ENCODE peak calls at places on chromosomes 2 and 18, in five cellular contexts. J is HFFc6; U is CD8-positive, alpha-beta T cell; P is suprapubic skin; A is mammary epithelial cell. Q is an unnamed sample.

GRCh38 chr2:120637847-120638246 is 97.8 kb upstream of the GLI2 start:
- DNase-seq in J (no peak), U (no peak), P (no peak), A (no peak), Q (no peak)

GRCh38 chr18:23650963-23651927 is 11.5 kb downstream of the ANKRD29 start:
- DNase-seq in J (peak), U (no peak), P (no peak), A (peak), Q (no peak)

GRCh38 chr2:222272446-222273035 is 26.3 kb downstream of the PAX3 start:
- DNase-seq in J (no peak), U (no peak), P (no peak), A (no peak), Q (no peak)

GRCh38 chr18:46104128-46104911 is at the start of gene HAUS1:
- DNase-seq in J (peak), U (peak), P (peak), A (peak), Q (peak)

GRCh38 chr2:38147333-38148121 is 71.6 kb upstream of the CYP1B1 start:
- DNase-seq in J (peak), U (no peak), P (no peak), A (peak), Q (no peak)

GRCh38 chr2:46850742-46851141 is 64.9 kb downstream of the MCFD2 start:
- DNase-seq in J (peak), U (no peak), P (no peak), A (peak), Q (no peak)

GRCh38 chr2:16717477-16717876 is 51.8 kb upstream of the CYRIA start:
- DNase-seq in J (no peak), U (no peak), P (no peak), A (no peak), Q (no peak)

GRCh38 chr18:68861365-68861764 is 63.5 kb downstream of the CCDC102B start:
- DNase-seq in J (no peak), U (no peak), P (no peak), A (no peak), Q (no peak)

GRCh38 chr2:233976690-233977294 is 59.6 kb downstream of the TRPM8 start:
- DNase-seq in J (peak), U (no peak), P (no peak), A (peak), Q (no peak)

GRCh38 chr18:32974421-32975165 is 201.8 kb upstream of the KLHL14 start:
- DNase-seq in J (no peak), U (no peak), P (no peak), A (no peak), Q (no peak)

GRCh38 chr2:237326250-237327171 is 87.5 kb downstream of the COL6A3 start:
- DNase-seq in J (no peak), U (no peak), P (no peak), A (no peak), Q (no peak)

GRCh38 chr2:235939471-235939870 is 228.7 kb downstream of the GBX2 start:
- DNase-seq in J (no peak), U (no peak), P (no peak), A (no peak), Q (no peak)

GRCh38 chr2:30871980-30872789 is 64.9 kb upstream of the CAPN13 start:
- DNase-seq in J (no peak), U (no peak), P (no peak), A (peak), Q (no peak)

GRCh38 chr2:7154666-7155065 is 237.5 kb downstream of the RNF144A start:
- DNase-seq in J (no peak), U (no peak), P (no peak), A (no peak), Q (no peak)

GRCh38 chr18:77095356-77096030 is 37.1 kb downstream of the MBP start:
- DNase-seq in J (no peak), U (no peak), P (no peak), A (no peak), Q (no peak)

GRCh38 chr2:168189835-168190426 is 57.5 kb downstream of the STK39 start:
- DNase-seq in J (peak), U (no peak), P (no peak), A (peak), Q (no peak)

GRCh38 chr2:220779918-220780317 is 792.2 kb downstream of the EPHA4 start:
- DNase-seq in J (peak), U (no peak), P (no peak), A (peak), Q (no peak)

GRCh38 chr2:86337235-86338099 is at the start of gene REEP1:
- DNase-seq in J (no peak), U (no peak), P (no peak), A (peak), Q (peak)

GRCh38 chr2:58127111-58127510 is 80.5 kb downstream of the VRK2 start:
- DNase-seq in J (no peak), U (no peak), P (no peak), A (no peak), Q (no peak)

GRCh38 chr18:11121426-11121825 is 27.9 kb downstream of the PIEZO2 start:
- DNase-seq in J (no peak), U (no peak), P (no peak), A (no peak), Q (no peak)

GRCh38 chr18:74392323-74392722 is 64.8 kb downstream of the DIPK1C start:
- DNase-seq in J (no peak), U (no peak), P (no peak), A (no peak), Q (no peak)

GRCh38 chr2:5482929-5483331 is 209.3 kb upstream of the SOX11 start:
- DNase-seq in J (no peak), U (no peak), P (no peak), A (no peak), Q (no peak)

GRCh38 chr2:54430649-54431048 is 25.5 kb upstream of the SPTBN1 start:
- DNase-seq in J (no peak), U (no peak), P (no peak), A (no peak), Q (no peak)

GRCh38 chr18:59455728-59456276 is 96.7 kb upstream of the LMAN1 start:
- DNase-seq in J (no peak), U (no peak), P (no peak), A (no peak), Q (no peak)

GRCh38 chr18:59451073-59451472 is 92.0 kb upstream of the LMAN1 start:
- DNase-seq in J (no peak), U (no peak), P (no peak), A (no peak), Q (no peak)

GRCh38 chr18:59451963-59452362 is 92.9 kb upstream of the LMAN1 start:
- DNase-seq in J (no peak), U (no peak), P (no peak), A (no peak), Q (no peak)

GRCh38 chr18:59454909-59455727 is 96.1 kb upstream of the LMAN1 start:
- DNase-seq in J (no peak), U (no peak), P (no peak), A (no peak), Q (no peak)

GRCh38 chr18:59453468-59453961 is 94.5 kb upstream of the LMAN1 start:
- DNase-seq in J (no peak), U (no peak), P (no peak), A (no peak), Q (no peak)
- TF ChIP-seq CTCF in J (no peak), U (no peak), P (no peak), A (no peak), Q (no peak)

DNA sequence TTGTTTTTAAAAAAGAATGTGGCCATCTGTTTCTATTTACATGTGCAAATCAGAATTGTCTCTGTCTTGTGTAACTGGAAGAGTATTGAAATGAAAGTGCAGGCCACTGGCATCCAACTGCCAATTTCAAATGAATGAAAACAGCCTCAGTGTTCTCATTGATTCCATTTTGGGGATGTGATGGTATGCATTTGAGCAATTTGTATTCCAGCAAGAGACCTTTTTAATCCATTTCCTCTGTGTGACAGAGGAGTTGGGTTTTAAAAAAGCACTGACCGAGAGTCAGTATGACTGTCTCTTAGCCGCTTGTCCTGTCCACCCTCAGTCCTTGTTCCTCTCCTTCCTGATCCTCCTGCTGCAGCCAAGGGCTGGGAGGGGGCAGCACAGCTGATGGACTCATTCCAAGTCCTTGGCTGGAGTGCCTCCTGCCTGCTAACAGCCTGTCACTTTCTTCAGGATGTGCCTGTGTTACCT is 50.0 kb downstream of the ASAP2 start:
- DNase-seq in J (peak), U (no peak), P (no peak), A (no peak), Q (no peak)
- TF ChIP-seq CTCF in J (no peak), U (no peak), P (no peak), A (no peak), Q (no peak)

DNA sequence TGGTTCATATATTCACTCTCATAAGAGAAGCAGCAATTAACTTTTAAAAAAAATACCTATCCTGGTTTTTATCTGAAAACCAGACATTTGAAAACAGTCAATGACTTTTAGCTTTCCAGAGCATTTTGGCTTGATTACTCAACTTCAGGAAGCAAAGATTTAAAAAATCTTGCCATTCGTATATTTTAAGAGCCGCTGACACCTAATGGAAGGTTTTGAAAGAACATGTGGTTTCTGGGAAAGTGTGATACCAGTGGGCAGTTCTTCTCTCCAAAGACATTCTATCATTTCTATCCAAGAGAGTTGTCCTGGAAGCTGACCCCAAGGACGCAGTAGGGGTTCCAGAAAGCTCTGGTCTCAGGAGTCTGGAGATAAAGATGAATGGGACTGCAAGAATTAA is 234.7 kb downstream of the TTC32 start:
- DNase-seq in J (peak), U (no peak), P (no peak), A (peak), Q (no peak)
- TF ChIP-seq CTCF in J (peak), U (no peak), P (no peak), A (peak), Q (peak)

DNA sequence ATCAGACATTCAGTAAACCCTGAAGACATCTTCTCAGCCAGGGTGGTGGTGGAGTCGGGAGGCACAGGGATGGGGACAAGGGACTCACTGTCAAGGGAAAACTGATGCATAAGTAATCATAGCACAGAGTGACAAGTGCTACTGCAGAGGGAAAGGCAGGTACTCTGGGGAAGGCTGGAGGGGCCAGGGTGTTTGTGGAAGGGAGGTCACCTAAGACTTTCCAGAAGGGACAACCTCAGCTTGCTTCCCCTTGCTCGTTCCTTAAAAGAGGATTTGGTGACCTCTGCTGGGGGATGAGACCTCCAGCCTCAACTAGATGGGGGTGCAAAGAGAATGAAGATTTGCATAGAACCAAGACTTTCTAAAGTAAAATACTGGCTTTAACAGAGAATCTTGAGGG is 99.5 kb downstream of the SLC4A3 start:
- DNase-seq in J (no peak), U (no peak), P (no peak), A (no peak), Q (no peak)
- TF ChIP-seq CTCF in J (peak), U (no peak), P (no peak), A (peak), Q (peak)

DNA sequence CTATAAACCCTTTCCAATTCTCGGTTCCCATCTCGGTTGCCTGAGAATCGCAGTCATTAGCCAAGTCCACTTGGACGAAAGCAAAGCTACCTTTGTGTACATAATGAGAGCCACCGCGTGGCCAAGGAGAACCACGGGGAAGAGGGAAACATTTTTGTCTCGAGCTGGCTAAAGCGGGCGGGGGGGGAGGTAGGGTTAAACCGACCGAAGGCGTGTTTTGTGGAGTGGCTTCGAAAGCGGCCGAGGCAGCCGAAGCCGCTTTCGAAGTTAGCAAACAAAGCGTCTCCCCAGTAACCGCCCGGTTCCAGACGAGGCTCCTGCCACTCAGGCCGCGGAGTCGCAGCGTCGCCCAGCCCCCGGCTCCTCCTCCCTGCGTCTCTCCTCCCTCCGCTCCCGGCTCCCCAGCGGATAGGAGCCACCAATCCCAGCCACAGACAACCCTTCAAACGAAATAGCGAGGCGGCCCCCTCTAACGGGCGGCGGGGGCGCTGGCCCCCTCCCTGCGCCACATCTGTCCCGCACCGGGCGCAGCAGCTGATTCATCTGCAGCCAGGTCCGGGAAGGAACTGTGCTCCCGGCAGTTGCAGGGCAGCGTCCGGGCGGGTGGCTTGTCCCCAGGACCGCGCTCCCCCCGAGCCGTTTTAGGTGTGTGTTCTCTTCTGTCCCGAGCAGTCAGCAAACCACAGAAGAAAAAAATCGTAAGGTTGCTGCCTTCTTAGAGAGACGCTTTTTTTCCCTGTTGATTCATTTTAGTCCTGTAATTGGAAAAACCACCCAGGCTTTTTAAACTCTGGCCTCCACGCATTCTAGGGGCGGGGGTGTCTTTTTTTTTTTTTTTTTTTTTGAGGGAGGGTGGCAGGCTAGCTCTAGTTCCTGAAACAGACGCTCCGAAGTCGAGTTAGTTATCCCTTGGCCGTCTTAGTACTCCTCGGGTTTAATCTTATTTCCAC is 1.8 kb upstream of the TGIF1 start:
- DNase-seq in J (peak), U (peak), P (peak), A (peak), Q (peak)
- TF ChIP-seq CTCF in J (peak), U (no peak), P (no peak), A (no peak), Q (no peak)

DNA sequence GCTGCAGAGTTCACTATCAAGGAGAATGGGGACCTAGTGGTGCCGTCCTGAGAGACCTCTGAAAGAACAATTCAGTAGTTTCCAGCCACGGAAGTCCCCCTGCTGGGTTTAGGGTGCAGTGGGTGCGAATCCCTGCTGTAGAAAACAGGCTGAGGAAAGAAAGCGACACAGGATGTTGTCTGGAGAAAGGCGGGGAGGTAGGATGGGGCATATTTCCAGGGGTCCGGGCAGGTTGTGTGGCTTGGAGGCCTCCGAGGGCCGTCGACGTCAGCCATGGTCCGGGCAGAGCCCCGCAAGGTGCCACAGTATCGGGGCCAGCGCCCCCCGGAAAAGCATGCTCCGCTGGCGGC is 807 bp upstream of the CREB1 start:
- DNase-seq in J (peak), U (peak), P (no peak), A (peak), Q (no peak)
- TF ChIP-seq CTCF in J (no peak), U (peak), P (no peak), A (no peak), Q (no peak)

DNA sequence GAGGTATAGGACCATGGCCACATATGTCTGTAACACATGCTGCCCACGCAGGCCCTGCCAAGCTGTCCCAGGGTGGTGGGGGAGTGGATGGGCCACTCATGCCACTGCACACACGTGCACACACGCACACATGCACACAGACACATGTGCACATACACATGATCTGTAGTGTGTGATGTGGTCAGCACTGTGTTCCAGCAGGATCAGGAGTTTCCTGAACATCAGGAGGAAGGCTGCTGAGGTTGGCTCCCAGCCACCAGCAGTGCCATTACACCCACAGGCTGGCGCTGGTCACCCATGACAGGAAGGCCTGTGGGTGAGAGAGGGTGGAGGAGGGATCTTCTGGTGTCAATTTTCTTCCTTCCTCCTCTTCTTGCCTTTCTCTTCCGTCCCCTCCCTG is 44.7 kb downstream of the POMC start:
- DNase-seq in J (no peak), U (no peak), P (no peak), A (no peak), Q (no peak)
- TF ChIP-seq CTCF in J (no peak), U (no peak), P (no peak), A (no peak), Q (no peak)

GRCh38 chr18:2466978-2467377 is 104.3 kb downstream of the METTL4 start:
- DNase-seq in J (no peak), U (no peak), P (no peak), A (no peak), Q (no peak)
- TF ChIP-seq CTCF in J (no peak), U (no peak), P (no peak), A (no peak), Q (no peak)

Q was measured in type B pancreatic cell.